ENCODE peak calls at places on chromosomes 5 and 9, in five cellular contexts. F, B, I, M and D are unnamed samples.
A peak's percentile ranks its signal among the peaks of the same experiment; 100 is the strongest.

GRCh38 chr5:61394078-61394701 is 62.1 kb downstream of the ZSWIM6 start:
- DNase-seq in F (peak; percentile 49), B (no peak), I (no peak), M (no peak), D (no peak)

GRCh38 chr5:54263447-54263846 is 46.9 kb downstream of the ARL15 start:
- DNase-seq in F (no peak), B (no peak), I (no peak), M (no peak), D (no peak)

GRCh38 chr5:67221487-67222242 is 25.1 kb upstream of the CD180 start:
- DNase-seq in F (no peak), B (no peak), I (no peak), M (no peak), D (no peak)

GRCh38 chr9:16436545-16436944 is 433.9 kb downstream of the BNC2 start:
- DNase-seq in F (no peak), B (no peak), I (no peak), M (no peak), D (no peak)

GRCh38 chr5:142979636-142980035 is 209.5 kb downstream of the ARHGAP26 start:
- DNase-seq in F (no peak), B (no peak), I (no peak), M (no peak), D (no peak)

GRCh38 chr9:104144336-104144735 is 50.2 kb downstream of the SMC2 start:
- DNase-seq in F (no peak), B (no peak), I (no peak), M (no peak), D (no peak)

GRCh38 chr5:6377121-6377520 is 1.2 kb downstream of the MED10 start:
- DNase-seq in F (peak; percentile 5), B (no peak), I (no peak), M (no peak), D (no peak)

GRCh38 chr9:136531186-136531903 is 14.5 kb downstream of the NOTCH1 start:
- DNase-seq in F (no peak), B (no peak), I (no peak), M (no peak), D (no peak)

GRCh38 chr5:58133631-58134296 is 326.1 kb downstream of the PLK2 start:
- DNase-seq in F (peak; percentile 79), B (no peak), I (no peak), M (no peak), D (peak; percentile 41)

GRCh38 chr5:2732004-2732403 is 19.5 kb downstream of the IRX2 start:
- DNase-seq in F (no peak), B (no peak), I (no peak), M (no peak), D (no peak)

GRCh38 chr5:150904479-150905311 is at the start of gene ZNF300:
- DNase-seq in F (peak; percentile 93), B (peak; percentile 32), I (peak; percentile 85), M (peak; percentile 82), D (peak; percentile 84)

GRCh38 chr9:117411547-117411946 is 3.3 kb downstream of the ASTN2 start:
- DNase-seq in F (peak; percentile 6), B (no peak), I (peak; percentile 18), M (peak; percentile 27), D (peak; percentile 74)

GRCh38 chr5:74648835-74649286 is 8.3 kb upstream of the ENC1 start:
- DNase-seq in F (peak; percentile 65), B (no peak), I (peak; percentile 62), M (peak; percentile 51), D (peak; percentile 69)

GRCh38 chr9:7967851-7968250 is 168.3 kb upstream of the DMAC1 start:
- DNase-seq in F (no peak), B (no peak), I (no peak), M (no peak), D (no peak)

GRCh38 chr5:1643651-1644392 is 120.1 kb upstream of the LPCAT1 start:
- DNase-seq in F (no peak), B (no peak), I (no peak), M (no peak), D (peak; percentile 23)

GRCh38 chr5:26894719-26895263 is 143.6 kb downstream of the CDH9 start:
- DNase-seq in F (no peak), B (no peak), I (no peak), M (no peak), D (no peak)

GRCh38 chr5:56359809-56360685 is 126.9 kb upstream of the ANKRD55 start:
- DNase-seq in F (peak; percentile 20), B (no peak), I (peak; percentile 35), M (no peak), D (no peak)

GRCh38 chr5:172802585-172803176 is 31.4 kb upstream of the ERGIC1 start:
- DNase-seq in F (peak; percentile 83), B (no peak), I (no peak), M (peak; percentile 65), D (no peak)

GRCh38 chr9:96476591-96476990 is 26.6 kb downstream of the HABP4 start:
- DNase-seq in F (peak; percentile 75), B (no peak), I (no peak), M (no peak), D (no peak)

GRCh38 chr5:72498284-72498683 is 8.9 kb downstream of the ZNF366 start:
- DNase-seq in F (peak; percentile 69), B (no peak), I (no peak), M (no peak), D (no peak)

GRCh38 chr9:134188421-134189166 is 24.2 kb upstream of the RNU6ATAC start:
- DNase-seq in F (no peak), B (no peak), I (no peak), M (no peak), D (peak; percentile 36)

GRCh38 chr5:32531885-32532520 is 53.4 kb upstream of the SUB1 start:
- DNase-seq in F (peak; percentile 74), B (peak; percentile 60), I (peak; percentile 82), M (no peak), D (no peak)

GRCh38 chr5:153960269-153961215 is 78.2 kb downstream of the FAM114A2 start:
- DNase-seq in F (no peak), B (no peak), I (no peak), M (no peak), D (no peak)

GRCh38 chr9:70911791-70912190 is 209.6 kb downstream of the TRPM3 start:
- DNase-seq in F (no peak), B (no peak), I (no peak), M (no peak), D (no peak)

GRCh38 chr5:120055858-120056257 is 408.2 kb upstream of the PRR16 start:
- DNase-seq in F (peak; percentile 76), B (no peak), I (no peak), M (no peak), D (no peak)

GRCh38 chr5:62791059-62791458 is 212.4 kb downstream of the LRRC70 start:
- DNase-seq in F (no peak), B (no peak), I (peak; percentile 10), M (no peak), D (no peak)

GRCh38 chr5:163473613-163474243 is 13.3 kb downstream of the HMMR start:
- DNase-seq in F (no peak), B (no peak), I (no peak), M (no peak), D (no peak)

GRCh38 chr5:9774472-9775079 is 144.4 kb upstream of the TAS2R1 start:
- DNase-seq in F (peak; percentile 84), B (no peak), I (peak; percentile 3), M (no peak), D (no peak)

GRCh38 chr9:71760901-71761300 is 7.4 kb downstream of the CEMIP2 start:
- DNase-seq in F (no peak), B (no peak), I (peak; percentile 32), M (no peak), D (no peak)

GRCh38 chr5:59354811-59355210 is 538.7 kb downstream of the PDE4D start:
- DNase-seq in F (no peak), B (no peak), I (no peak), M (no peak), D (no peak)
- TF ChIP-seq MXI1 in F (no peak), B (no peak), I (no peak), M (no peak), D (no peak)

GRCh38 chr5:109862301-109862700 is 172.6 kb downstream of the MAN2A1 start:
- DNase-seq in F (no peak), B (no peak), I (no peak), M (no peak), D (no peak)

GRCh38 chr5:109863752-109864151 is 174.0 kb downstream of the MAN2A1 start:
- DNase-seq in F (peak; percentile 46), B (no peak), I (no peak), M (no peak), D (no peak)

GRCh38 chr5:109868737-109869136 is 179.0 kb downstream of the MAN2A1 start:
- DNase-seq in F (peak; percentile 57), B (no peak), I (no peak), M (no peak), D (no peak)

GRCh38 chr5:109866051-109866450 is 176.3 kb downstream of the MAN2A1 start:
- DNase-seq in F (peak; percentile 79), B (no peak), I (no peak), M (no peak), D (no peak)

GRCh38 chr5:109865636-109866035 is 175.9 kb downstream of the MAN2A1 start:
- DNase-seq in F (peak; percentile 98), B (no peak), I (peak; percentile 29), M (no peak), D (no peak)
- TF ChIP-seq MXI1 in F (no peak), B (no peak), I (no peak), M (no peak), D (no peak)

GRCh38 chr5:122126711-122127385 is 2.5 kb upstream of the ZNF474 start:
- DNase-seq in F (peak; percentile 30), B (no peak), I (no peak), M (no peak), D (no peak)
- TF ChIP-seq MXI1 in F (no peak), B (no peak), I (no peak), M (no peak), D (no peak)

GRCh38 chr9:99129091-99129490 is 24.2 kb downstream of the TGFBR1 start:
- DNase-seq in F (no peak), B (no peak), I (no peak), M (no peak), D (no peak)

GRCh38 chr9:99126312-99126711 is 21.4 kb downstream of the TGFBR1 start:
- DNase-seq in F (peak; percentile 46), B (no peak), I (no peak), M (no peak), D (no peak)

GRCh38 chr9:99130069-99130468 is 25.2 kb downstream of the TGFBR1 start:
- DNase-seq in F (no peak), B (peak; percentile 72), I (no peak), M (no peak), D (no peak)

GRCh38 chr9:99128133-99128406 is 23.2 kb downstream of the TGFBR1 start:
- DNase-seq in F (no peak), B (no peak), I (no peak), M (no peak), D (no peak)

DNA sequence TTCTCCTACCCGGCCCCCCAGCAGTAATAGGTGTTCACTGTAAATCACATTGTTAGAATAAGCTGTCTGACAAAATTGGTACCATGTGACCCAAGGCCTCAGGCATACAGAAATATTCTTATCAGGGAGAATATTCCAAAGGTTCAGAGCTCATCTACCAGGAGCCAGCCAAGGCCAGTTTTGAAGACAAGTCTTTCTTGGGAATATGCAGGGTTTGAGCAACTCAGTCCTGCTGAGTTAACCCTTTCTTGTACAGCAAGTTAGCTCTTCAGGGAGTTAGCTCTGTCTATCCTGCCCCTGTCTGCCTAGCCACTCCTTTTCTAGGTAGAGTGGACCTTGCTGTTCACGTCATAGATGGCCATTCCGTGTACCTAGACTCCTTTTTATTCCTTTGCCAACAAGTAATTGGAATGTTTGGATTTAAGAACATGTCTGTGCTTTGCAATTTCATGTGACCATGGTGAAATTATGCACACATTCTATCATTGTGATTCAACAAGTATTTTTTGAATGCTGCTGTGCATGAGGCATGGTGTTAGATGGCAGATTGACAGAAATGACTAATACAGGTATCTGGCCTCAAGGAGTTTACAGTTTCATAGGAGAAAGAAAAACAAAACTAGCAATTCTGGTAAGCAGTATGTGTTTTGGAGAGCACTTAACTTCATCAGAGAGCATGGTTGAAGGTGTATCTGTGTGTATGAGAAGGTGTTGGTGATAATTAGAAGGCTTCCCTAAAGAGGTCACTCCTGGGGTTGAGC is 22.6 kb downstream of the TGFBR1 start:
- DNase-seq in F (peak; percentile 82), B (no peak), I (no peak), M (no peak), D (no peak)
- TF ChIP-seq MXI1 in F (no peak), B (no peak), I (no peak), M (no peak), D (no peak)